ENCODE peak calls at places on chromosomes 1 and 21, in five cellular contexts. E is mammary epithelial cell, O is endothelial cell of umbilical vein, S is progenitor cell of endocrine pancreas, K is GM10248. X is an unnamed sample.

GRCh38 chr21:43982489-43983078 is 29.5 kb upstream of the TRAPPC10 start:
- DNase-seq in E (no peak), O (no peak), S (no peak), K (no peak), X (no peak)

GRCh38 chr1:245153645-245154428 is 948 bp upstream of the KIF26B start:
- DNase-seq in E (peak; percentile 17), O (peak; percentile 19), S (peak; percentile 34), K (peak; percentile 37), X (no peak)

GRCh38 chr21:45370575-45370974 is 34.4 kb upstream of the COL18A1 start:
- DNase-seq in E (no peak), O (no peak), S (no peak), K (no peak), X (no peak)

GRCh38 chr1:223017291-223017690 is 125.8 kb downstream of the TLR5 start:
- DNase-seq in E (no peak), O (peak; percentile 16), S (no peak), K (no peak), X (no peak)

GRCh38 chr1:39230261-39231190 is 26.0 kb downstream of the MACF1 start:
- DNase-seq in E (no peak), O (no peak), S (no peak), K (peak; percentile 52), X (no peak)

GRCh38 chr21:42548687-42549406 is 35.2 kb downstream of the SLC37A1 start:
- DNase-seq in E (no peak), O (no peak), S (no peak), K (peak; percentile 48), X (no peak)

GRCh38 chr1:110630770-110631663 is 24.9 kb upstream of the KCNA2 start:
- DNase-seq in E (peak; percentile 58), O (peak; percentile 46), S (peak; percentile 78), K (peak; percentile 67), X (peak; percentile 70)

GRCh38 chr1:160432371-160432786 is 32.0 kb downstream of the VANGL2 start:
- DNase-seq in E (no peak), O (no peak), S (no peak), K (peak; percentile 44), X (no peak)

GRCh38 chr1:7256526-7256925 is 471.3 kb downstream of the CAMTA1 start:
- DNase-seq in E (no peak), O (no peak), S (no peak), K (no peak), X (no peak)

GRCh38 chr1:111672338-111672737 is 52.7 kb downstream of the RAP1A start:
- DNase-seq in E (no peak), O (no peak), S (no peak), K (no peak), X (no peak)

GRCh38 chr1:42822833-42823392 is 5.7 kb upstream of the SVBP start:
- DNase-seq in E (no peak), O (no peak), S (no peak), K (no peak), X (no peak)

GRCh38 chr21:43634618-43635017 is 24.7 kb downstream of the HSF2BP start:
- DNase-seq in E (no peak), O (no peak), S (no peak), K (no peak), X (no peak)

DNA sequence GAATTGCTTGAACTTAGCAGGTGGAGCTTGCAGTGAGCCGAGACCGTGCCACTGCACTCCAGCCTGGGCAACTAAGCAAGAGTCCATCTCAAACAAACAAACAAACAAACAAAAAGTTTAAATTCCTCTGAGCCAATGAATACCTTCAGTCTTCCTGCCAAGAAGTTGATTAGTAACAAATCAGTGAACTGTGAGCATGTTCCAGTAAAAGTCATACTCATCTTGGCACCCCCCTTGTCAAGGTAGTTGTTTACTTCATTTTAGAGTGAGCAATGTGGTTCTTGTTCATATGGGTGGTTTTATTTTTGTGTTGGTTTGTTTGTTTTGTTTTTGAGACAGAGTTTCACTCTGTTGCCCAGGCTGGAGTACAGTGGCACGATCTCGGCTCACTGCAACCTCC is 18.0 kb upstream of the SLC2A7 start:
- DNase-seq in E (no peak), O (no peak), S (no peak), K (no peak), X (no peak)
- TF ChIP-seq CTCF in E (no peak), O (no peak), S (no peak), K (no peak), X (no peak)

DNA sequence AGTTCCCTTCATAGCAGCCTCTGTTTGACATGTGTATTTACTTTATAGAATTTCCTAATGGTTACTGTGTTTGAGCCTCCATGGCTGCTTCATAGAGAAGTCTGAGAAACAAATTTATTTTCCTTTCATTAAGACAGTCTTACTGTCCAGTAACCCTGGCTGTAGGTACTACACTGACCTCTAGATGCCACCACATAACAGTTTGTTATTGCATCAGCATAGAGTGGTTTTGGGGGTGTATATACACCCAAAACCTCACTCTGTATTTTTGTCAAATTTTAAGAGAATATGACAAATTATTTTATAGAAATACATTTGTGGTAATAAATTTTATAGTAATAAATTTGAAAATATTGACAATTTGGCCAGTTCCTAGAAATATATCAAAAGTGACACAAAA is 57.3 kb downstream of the OBSCN start:
- DNase-seq in E (no peak), O (peak; percentile 36), S (no peak), K (no peak), X (no peak)
- TF ChIP-seq CTCF in E (peak; percentile 43), O (peak; percentile 13), S (no peak), K (peak; percentile 22), X (no peak)

GRCh38 chr1:19405195-19405760 is 80.1 kb downstream of the CAPZB start:
- DNase-seq in E (no peak), O (no peak), S (no peak), K (no peak), X (no peak)
- TF ChIP-seq CTCF in E (no peak), O (no peak), S (peak; percentile 30), K (no peak), X (no peak)

GRCh38 chr1:13803546-13804239 is 103.7 kb downstream of the PRDM2 start:
- DNase-seq in E (no peak), O (no peak), S (no peak), K (no peak), X (no peak)

GRCh38 chr1:13799502-13800283 is 99.7 kb downstream of the PRDM2 start:
- DNase-seq in E (no peak), O (no peak), S (no peak), K (no peak), X (no peak)

GRCh38 chr1:13801232-13801631 is 101.2 kb downstream of the PRDM2 start:
- DNase-seq in E (peak; percentile 93), O (no peak), S (no peak), K (no peak), X (no peak)

GRCh38 chr1:13802782-13803545 is 103.0 kb downstream of the PRDM2 start:
- DNase-seq in E (no peak), O (no peak), S (no peak), K (no peak), X (no peak)

DNA sequence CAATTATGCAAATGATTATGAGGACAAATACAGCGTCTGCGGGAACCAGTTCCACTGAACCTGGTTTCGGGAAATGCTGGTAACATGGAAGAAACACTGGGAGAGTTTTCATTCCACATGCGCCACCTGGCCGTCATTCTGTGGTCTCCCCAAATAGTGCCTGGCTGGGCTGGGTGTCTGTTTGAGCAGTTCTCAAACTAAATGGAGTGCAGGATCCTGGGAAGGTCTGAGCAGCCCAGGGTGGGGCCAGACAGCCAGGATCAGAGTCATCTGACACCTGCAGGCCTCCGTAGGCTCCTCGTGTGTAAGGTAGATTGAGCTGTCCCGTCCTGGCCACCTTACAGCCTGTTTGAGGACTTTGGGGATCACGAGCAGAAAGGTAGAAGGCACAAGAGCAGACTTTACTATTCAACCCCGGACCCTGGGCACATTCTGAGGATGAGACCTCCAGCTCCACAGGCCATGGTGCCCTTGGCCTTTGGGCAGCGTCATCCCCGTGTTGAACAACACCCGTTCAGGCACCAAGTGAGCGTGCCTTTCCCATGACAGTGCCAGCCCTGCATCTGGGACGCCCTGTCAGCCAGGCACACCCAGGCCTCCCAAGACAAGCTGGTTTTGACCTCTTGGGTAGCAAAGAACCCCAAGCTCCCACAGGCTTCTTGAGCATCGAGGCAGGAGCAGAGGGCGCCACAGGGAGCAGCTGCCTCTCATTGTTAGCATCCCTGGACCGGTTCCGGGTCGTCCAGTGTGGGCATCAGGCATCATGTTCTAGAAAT is 101.9 kb downstream of the PRDM2 start:
- DNase-seq in E (no peak), O (no peak), S (no peak), K (no peak), X (no peak)
- TF ChIP-seq CTCF in E (no peak), O (no peak), S (no peak), K (no peak), X (no peak)

X was measured in omental fat pad.